ENCODE peak calls at places on chromosomes 11 and 22, in six cellular contexts. Z, Y, R, H, C and D are unnamed samples.

GRCh38 chr11:116529681-116530080 is 243.1 kb downstream of the BUD13 start:
- DNase-seq in H (no peak), R (no peak), C (no peak), Z (no peak), Y (no peak), D (no peak)

GRCh38 chr11:64654958-64655541 is 64.0 kb downstream of the SLC22A12 start:
- DNase-seq in H (no peak), C (peak), Z (no peak), Y (no peak), R (no peak), D (no peak)

GRCh38 chr11:726278-726915 is 20.4 kb downstream of the EPS8L2 start:
- DNase-seq in C (peak), Z (no peak), H (no peak), R (no peak), Y (peak), D (no peak)

GRCh38 chr22:26835929-26836528 is 178.6 kb downstream of the MIAT start:
- DNase-seq in C (peak), H (peak), R (no peak), Y (peak), Z (peak), D (peak)

GRCh38 chr11:66845876-66846212 is 2.6 kb downstream of the RCE1 start:
- DNase-seq in C (no peak), Y (no peak), Z (no peak), H (no peak), R (no peak), D (no peak)

GRCh38 chr11:78803995-78804394 is 229.3 kb upstream of the NARS2 start:
- DNase-seq in Y (no peak), R (no peak), H (no peak), C (no peak), Z (no peak), D (no peak)

GRCh38 chr11:100010393-100010792 is 676.7 kb upstream of the ARHGAP42 start:
- DNase-seq in Z (no peak), C (no peak), Y (no peak), H (no peak), R (no peak), D (no peak)

GRCh38 chr11:62000539-62001446 is 33.4 kb upstream of the FTH1 start:
- DNase-seq in H (no peak), Y (no peak), Z (no peak), R (no peak), C (no peak), D (no peak)

GRCh38 chr11:499201-500076 is 7.6 kb downstream of the RNH1 start:
- DNase-seq in Y (no peak), H (no peak), R (no peak), Z (no peak), C (no peak), D (no peak)

GRCh38 chr11:116887909-116888556 is 50.6 kb upstream of the APOA1 start:
- DNase-seq in R (no peak), Y (no peak), C (no peak), H (no peak), Z (no peak), D (no peak)

GRCh38 chr11:133576351-133576750 is 44.0 kb upstream of the OPCML start:
- DNase-seq in C (no peak), Z (no peak), H (no peak), Y (no peak), R (no peak), D (peak)

GRCh38 chr11:35420371-35420770 is 1.0 kb upstream of the SLC1A2 start:
- DNase-seq in R (no peak), Y (no peak), H (no peak), Z (no peak), C (no peak), D (no peak)

GRCh38 chr22:49962751-49963646 is 2.4 kb downstream of the PIM3 start:
- DNase-seq in Z (no peak), C (no peak), Y (no peak), R (no peak), H (no peak), D (no peak)

GRCh38 chr11:18844753-18845367 is 53.3 kb upstream of the PTPN5 start:
- DNase-seq in Y (peak), H (peak), R (no peak), Z (no peak), C (peak), D (no peak)

GRCh38 chr22:38751422-38752346 is 4.1 kb downstream of the SUN2 start:
- DNase-seq in C (peak), Y (peak), R (no peak), H (no peak), Z (peak), D (no peak)